ENCODE peak calls at places on chromosomes 4 and X, in ten cellular contexts. R, B, I, C, W, E, A, F, T and X are unnamed samples.
A peak's percentile ranks its signal among the peaks of the same experiment; 100 is the strongest.

GRCh38 chr4:54525602-54526001 is 132.2 kb upstream of the KIT start:
- DNase-seq in R (no peak), B (no peak), I (no peak), C (peak; percentile 91), W (no peak), E (no peak), A (no peak), F (no peak), T (no peak), X (no peak)

GRCh38 chrX:153635788-153636668 is 11.0 kb upstream of the DUSP9 start:
- DNase-seq in R (peak; percentile 30), B (no peak), I (no peak), C (no peak), W (peak; percentile 45), E (no peak), A (no peak), F (no peak), T (no peak), X (no peak)

GRCh38 chr4:86661006-86661405 is 66.9 kb downstream of the PTPN13 start:
- DNase-seq in R (no peak), B (no peak), I (no peak), C (no peak), W (no peak), E (no peak), A (no peak), F (no peak), T (no peak), X (no peak)

GRCh38 chrX:141632124-141632523 is 42.6 kb downstream of the SPANXA2 start:
- DNase-seq in R (no peak), B (no peak), I (no peak), C (no peak), W (no peak), E (no peak), A (no peak), F (no peak), T (no peak), X (no peak)

GRCh38 chrX:108304210-108304609 is 134.0 kb downstream of the COL4A6 start:
- DNase-seq in R (peak; percentile 30), B (peak; percentile 36), I (no peak), C (peak; percentile 7), W (no peak), E (no peak), A (no peak), F (no peak), T (no peak), X (peak; percentile 25)

GRCh38 chr4:54093609-54094240 is 6.2 kb upstream of the GSX2 start:
- DNase-seq in R (no peak), B (no peak), I (no peak), C (no peak), W (no peak), E (no peak), A (no peak), F (no peak), T (no peak), X (no peak)

GRCh38 chr4:138225477-138225876 is 16.7 kb downstream of the SLC7A11 start:
- DNase-seq in R (peak; percentile 66), B (no peak), I (no peak), C (peak; percentile 23), W (no peak), E (peak; percentile 48), A (no peak), F (no peak), T (no peak), X (no peak)

GRCh38 chr4:66073961-66074360 is 403.7 kb upstream of the EPHA5 start:
- DNase-seq in R (no peak), B (no peak), I (no peak), C (no peak), W (no peak), E (no peak), A (no peak), F (no peak), T (no peak), X (peak; percentile 83)

GRCh38 chr4:38625508-38625907 is 38.5 kb upstream of the KLF3 start:
- DNase-seq in R (no peak), B (no peak), I (no peak), C (no peak), W (no peak), E (no peak), A (no peak), F (no peak), T (no peak), X (no peak)

GRCh38 chr4:155565330-155565729 is 101.3 kb upstream of the GUCY1A1 start:
- DNase-seq in R (no peak), B (no peak), I (no peak), C (no peak), W (no peak), E (no peak), A (no peak), F (no peak), T (no peak), X (no peak)

GRCh38 chr4:147492761-147493160 is 11.9 kb downstream of the EDNRA start:
- DNase-seq in R (peak; percentile 36), B (no peak), I (no peak), C (peak; percentile 87), W (no peak), E (no peak), A (no peak), F (no peak), T (no peak), X (no peak)

GRCh38 chrX:156001667-156002021 is 4.1 kb downstream of the IL9R start:
- DNase-seq in R (no peak), B (no peak), I (no peak), C (no peak), W (no peak), E (no peak), A (no peak), F (no peak), T (no peak), X (no peak)
- H3K9me3 ChIP-seq in R (no peaks in the 10 kb centered on the region), B (no peaks in the 10 kb centered on the region), I (no peaks in the 10 kb centered on the region), C (peaks cover 3% of the 10 kb centered on the region), W (peaks cover 16% of the 10 kb centered on the region), E (no peaks in the 10 kb centered on the region), A (no peaks in the 10 kb centered on the region), F (no peaks in the 10 kb centered on the region), T (peaks cover 50% of the 10 kb centered on the region), X (no peaks in the 10 kb centered on the region)

GRCh38 chr4:158801677-158802076 is 32.9 kb downstream of the FNIP2 start:
- DNase-seq in R (no peak), B (no peak), I (no peak), C (no peak), W (no peak), E (no peak), A (no peak), F (no peak), T (no peak), X (no peak)
- H3K4me1 ChIP-seq in R (peaks cover 2% of the 10 kb centered on the region), B (peaks cover 52% of the 10 kb centered on the region), I (peaks cover 51% of the 10 kb centered on the region), C (peaks cover 9% of the 10 kb centered on the region), W (no peaks in the 10 kb centered on the region), E (peaks cover 10% of the 10 kb centered on the region), A (no peaks in the 10 kb centered on the region), F (no peaks in the 10 kb centered on the region), T (peaks cover 2% of the 10 kb centered on the region), X (peaks cover 22% of the 10 kb centered on the region)

GRCh38 chr4:58940167-58940566 is 1830.0 kb upstream of the IGFBP7 start:
- DNase-seq in R (no peak), B (no peak), I (no peak), C (no peak), W (no peak), E (no peak), A (no peak), F (no peak), T (no peak), X (no peak)
- H3K9me3 ChIP-seq in R (no peaks in the 10 kb centered on the region), B (no peaks in the 10 kb centered on the region), I (no peaks in the 10 kb centered on the region), C (no peaks in the 10 kb centered on the region), W (no peaks in the 10 kb centered on the region), E (no peaks in the 10 kb centered on the region), A (no peaks in the 10 kb centered on the region), F (no peaks in the 10 kb centered on the region), T (no peaks in the 10 kb centered on the region), X (no peaks in the 10 kb centered on the region)

DNA sequence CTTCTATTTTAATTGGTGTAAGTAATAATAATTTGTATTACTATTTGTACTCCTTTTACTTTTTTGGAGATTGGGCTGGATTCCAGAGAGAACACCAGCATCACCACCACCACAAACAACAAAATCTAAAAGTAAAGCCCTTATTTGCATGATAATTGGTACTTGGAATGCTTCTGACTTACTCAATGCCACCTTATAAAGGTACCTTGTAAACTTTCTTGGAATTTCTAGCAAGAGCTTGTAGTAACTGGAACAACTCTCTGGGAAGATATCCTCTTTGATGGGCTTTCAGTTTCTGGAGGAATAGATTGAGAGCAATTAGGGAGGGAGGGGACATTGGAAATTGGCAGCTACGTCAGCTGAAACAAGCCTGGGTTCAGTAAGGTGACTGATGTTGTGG is 20.2 kb upstream of the PITX2 start:
- DNase-seq in R (no peak), B (no peak), I (no peak), C (no peak), W (no peak), E (no peak), A (no peak), F (no peak), T (no peak), X (no peak)
- H3K4me1 ChIP-seq in R (no peaks in the 10 kb centered on the region), B (no peaks in the 10 kb centered on the region), I (no peaks in the 10 kb centered on the region), C (no peaks in the 10 kb centered on the region), W (peaks cover 3% of the 10 kb centered on the region), E (no peaks in the 10 kb centered on the region), A (no peaks in the 10 kb centered on the region), F (peaks cover 2% of the 10 kb centered on the region), T (no peaks in the 10 kb centered on the region), X (peaks cover 10% of the 10 kb centered on the region)

GRCh38 chr4:234178-234577 is 71.1 kb downstream of the ZNF732 start:
- DNase-seq in R (no peak), B (no peak), I (no peak), C (no peak), W (no peak), E (no peak), A (no peak), F (no peak), T (no peak), X (no peak)
- H3K9me3 ChIP-seq in R (no peaks in the 10 kb centered on the region), B (no peaks in the 10 kb centered on the region), I (no peaks in the 10 kb centered on the region), C (peaks cover 19% of the 10 kb centered on the region), W (no peaks in the 10 kb centered on the region), E (no peaks in the 10 kb centered on the region), A (peaks cover 2% of the 10 kb centered on the region), F (peaks cover 34% of the 10 kb centered on the region), T (peaks cover 8% of the 10 kb centered on the region), X (no peaks in the 10 kb centered on the region)

DNA sequence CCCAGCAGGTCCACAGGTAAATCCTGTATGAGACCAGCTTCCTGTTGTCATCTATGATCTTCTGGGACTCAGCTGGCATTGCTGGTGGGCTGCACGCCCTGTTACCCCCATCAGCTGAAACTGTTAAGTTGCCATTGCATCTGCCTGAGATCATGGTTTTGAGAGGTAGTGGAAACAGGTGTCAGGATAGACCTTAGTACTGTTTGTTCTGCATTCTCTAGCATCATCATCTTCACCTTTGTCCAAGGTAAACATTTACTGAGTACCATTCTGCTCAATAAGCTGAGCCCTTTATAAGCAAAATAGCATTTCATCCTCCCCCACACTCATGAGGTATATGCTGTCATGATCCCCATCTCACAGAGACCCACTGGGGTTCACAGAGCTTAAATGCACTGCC is 42.9 kb upstream of the PROM1 start:
- DNase-seq in R (no peak), B (no peak), I (no peak), C (no peak), W (no peak), E (no peak), A (no peak), F (no peak), T (no peak), X (no peak)
- H3K4me1 ChIP-seq in R (no peaks in the 10 kb centered on the region), B (peaks cover 16% of the 10 kb centered on the region), I (no peaks in the 10 kb centered on the region), C (no peaks in the 10 kb centered on the region), W (no peaks in the 10 kb centered on the region), E (no peaks in the 10 kb centered on the region), A (no peaks in the 10 kb centered on the region), F (no peaks in the 10 kb centered on the region), T (peaks cover 2% of the 10 kb centered on the region), X (no peaks in the 10 kb centered on the region)